ENCODE peak calls at places on chromosomes 1 and 21, in six cellular contexts. H, C, I, D, U and P are unnamed samples. For H3K4me1, the result is how much of the 10 kb centered on the place peaks cover.

GRCh38 chr1:101240041-101240430 is 3.2 kb downstream of the S1PR1 start:
- DNase-seq in H (no peak), U (no peak), D (no peak), I (no peak), C (no peak), P (no peak)

GRCh38 chr1:243598433-243598832 is 251.6 kb downstream of the AKT3 start:
- DNase-seq in U (no peak), C (no peak), H (no peak), I (no peak), D (no peak), P (no peak)

GRCh38 chr1:61441723-61442262 is 283.1 kb downstream of the TM2D1 start:
- DNase-seq in I (no peak), C (peak), U (peak), H (no peak), D (no peak), P (no peak)

GRCh38 chr1:187027259-187027658 is 198.5 kb downstream of the PLA2G4A start:
- DNase-seq in C (no peak), I (no peak), U (no peak), H (no peak), D (no peak), P (no peak)

GRCh38 chr1:56934400-56935080 is 31.3 kb downstream of the C8B start:
- DNase-seq in I (no peak), D (no peak), C (no peak), H (no peak), U (no peak), P (no peak)

GRCh38 chr1:109249654-109250401 is 489 bp downstream of the CELSR2 start:
- DNase-seq in U (no peak), D (no peak), C (peak), H (no peak), I (no peak), P (no peak)

GRCh38 chr1:105686026-105686425 is 1370.4 kb upstream of the PRMT6 start:
- DNase-seq in I (no peak), H (no peak), C (peak), D (no peak), U (no peak), P (no peak)

GRCh38 chr1:162942903-162943567 is 82.1 kb upstream of the CCDC190 start:
- DNase-seq in D (no peak), I (no peak), C (no peak), H (no peak), U (peak), P (no peak)

GRCh38 chr1:172623748-172624147 is 35.2 kb upstream of the FASLG start:
- DNase-seq in C (no peak), H (no peak), U (no peak), D (no peak), I (no peak), P (no peak)

GRCh38 chr1:20233866-20234265 is 47.5 kb upstream of the PLA2G2C start:
- DNase-seq in H (peak), I (no peak), C (no peak), U (no peak), D (no peak), P (no peak)

GRCh38 chr1:28812669-28813468 is 899 bp downstream of the OPRD1 start:
- DNase-seq in H (no peak), D (no peak), C (no peak), U (no peak), I (no peak), P (no peak)

GRCh38 chr1:64173300-64173940 is 30.0 kb upstream of the UBE2U start:
- DNase-seq in I (no peak), U (no peak), H (no peak), C (no peak), D (no peak), P (no peak)

GRCh38 chr1:205939690-205940330 is 3.4 kb downstream of the SLC26A9 start:
- DNase-seq in I (peak), H (peak), C (no peak), D (no peak), U (no peak), P (no peak)

GRCh38 chr1:62178372-62178771 is 16.3 kb upstream of the L1TD1 start:
- DNase-seq in H (no peak), D (no peak), I (no peak), C (no peak), U (no peak), P (no peak)

GRCh38 chr1:188904201-188904600 is 1573.5 kb downstream of the BRINP3 start:
- DNase-seq in I (no peak), U (no peak), H (no peak), C (no peak), D (no peak), P (no peak)

GRCh38 chr1:181134543-181135461 is 46.3 kb downstream of the IER5 start:
- DNase-seq in C (peak), D (peak), I (peak), U (peak), H (peak), P (no peak)

GRCh38 chr1:19390901-19391595 is 78.9 kb downstream of the SLC66A1 start:
- DNase-seq in U (peak), H (peak), I (no peak), D (no peak), C (peak), P (no peak)

GRCh38 chr1:198175418-198176170 is 18.8 kb downstream of the NEK7 start:
- DNase-seq in U (no peak), H (peak), I (no peak), C (no peak), D (no peak), P (no peak)

GRCh38 chr1:198178615-198179014 is 21.8 kb downstream of the NEK7 start:
- DNase-seq in C (no peak), I (no peak), H (no peak), D (no peak), U (no peak), P (no peak)

GRCh38 chr1:198173832-198174231 is 17.0 kb downstream of the NEK7 start:
- DNase-seq in H (no peak), I (no peak), C (no peak), U (no peak), D (no peak), P (no peak)

GRCh38 chr1:198174297-198174696 is 17.5 kb downstream of the NEK7 start:
- DNase-seq in I (no peak), U (no peak), H (no peak), C (no peak), D (no peak), P (no peak)

DNA sequence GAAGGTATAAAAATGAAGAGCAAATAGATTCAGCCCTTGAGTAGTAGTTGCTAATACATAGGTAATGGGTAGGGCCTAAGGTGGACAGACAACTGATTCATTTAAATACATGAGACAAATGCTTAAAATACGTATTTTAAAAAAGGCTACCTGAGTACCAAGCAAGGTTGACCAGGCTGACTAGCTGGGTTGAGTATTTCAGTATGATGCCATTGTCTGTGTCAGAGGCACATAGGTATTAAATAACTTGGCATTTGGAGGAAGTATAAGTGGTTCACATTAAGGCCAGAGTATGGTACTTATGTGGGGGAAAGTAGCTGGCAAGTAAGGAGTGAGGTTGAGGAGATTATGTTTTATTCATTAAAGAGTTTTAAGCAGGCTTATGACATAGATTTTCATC is 19.4 kb downstream of the NEK7 start:
- DNase-seq in C (no peak), H (no peak), I (no peak), U (no peak), D (no peak), P (no peak)
- H3K27ac ChIP-seq in C (no peak), H (no peak), I (no peak), U (no peak), D (no peak), P (no peak)

GRCh38 chr1:23345920-23346319 is 1.8 kb upstream of the HNRNPR start:
- DNase-seq in U (no peak), H (no peak), I (no peak), C (no peak), D (no peak), P (no peak)

GRCh38 chr1:23344111-23344986 is at the start of gene HNRNPR:
- DNase-seq in H (peak), I (peak), D (peak), U (peak), C (peak), P (peak)

GRCh38 chr1:23343246-23344110 is 606 bp downstream of the HNRNPR start:
- DNase-seq in D (peak), U (peak), C (no peak), I (peak), H (peak), P (no peak)

GRCh38 chr1:23344987-23345472 is 946 bp upstream of the HNRNPR start:
- DNase-seq in I (no peak), C (no peak), H (no peak), U (no peak), D (no peak), P (no peak)

DNA sequence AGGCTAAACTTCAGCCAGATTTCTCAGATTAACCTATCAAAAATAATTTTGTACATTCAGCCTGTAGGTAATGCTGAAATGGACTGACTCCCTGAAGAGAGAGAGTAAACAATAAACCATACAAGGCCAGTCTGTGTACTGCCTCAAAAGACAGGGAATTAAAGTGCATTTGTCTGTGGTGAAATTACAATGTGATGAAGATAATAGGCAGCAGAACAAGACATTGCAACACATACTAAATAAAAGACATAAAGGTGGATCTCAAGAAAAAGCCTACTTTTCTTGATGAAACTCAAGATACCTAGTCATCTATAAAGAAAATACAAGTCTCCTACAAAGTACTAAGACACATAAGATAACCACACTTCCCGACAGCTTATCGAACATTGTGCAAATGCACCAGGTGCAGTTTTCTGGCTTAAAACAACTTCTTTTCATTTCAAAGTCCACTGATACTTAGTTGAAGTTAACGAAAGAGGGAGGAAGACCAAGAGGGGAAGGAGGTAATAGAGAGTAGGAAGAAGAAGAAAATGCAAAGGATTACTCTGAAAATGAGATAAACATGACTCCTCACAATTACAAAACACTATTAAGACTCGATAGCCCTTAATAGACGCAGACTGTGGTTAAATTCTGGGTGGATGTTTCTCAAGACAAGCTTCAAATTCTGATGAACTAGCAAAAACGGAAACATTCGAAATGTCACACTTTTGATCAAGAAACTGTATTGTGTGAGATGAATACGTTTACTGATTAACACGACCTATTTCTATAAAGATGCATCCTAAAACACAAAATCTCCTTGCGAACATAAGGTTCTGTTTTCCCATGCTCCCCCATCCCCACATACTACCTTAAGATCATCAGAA is 2.0 kb downstream of the HNRNPR start:
- DNase-seq in D (no peak), U (no peak), I (no peak), H (peak), C (no peak), P (no peak)
- H3K4me1 ChIP-seq in D (under half), U (under half), I (half or more), H (under half), C (under half), P (under half)

GRCh38 chr21:42496120-42496838 is at the start of gene RSPH1:
- DNase-seq in U (peak), C (peak), D (peak), H (peak), I (peak), P (peak)

GRCh38 chr21:42498012-42498411 is 2.0 kb upstream of the RSPH1 start:
- DNase-seq in D (no peak), I (no peak), C (no peak), H (no peak), U (no peak), P (no peak)

GRCh38 chr21:42495027-42495426 is 997 bp downstream of the RSPH1 start:
- DNase-seq in C (peak), U (no peak), D (peak), I (no peak), H (no peak), P (no peak)

GRCh38 chr21:42496839-42497202 is 797 bp upstream of the RSPH1 start:
- DNase-seq in D (no peak), H (no peak), U (peak), I (peak), C (no peak), P (no peak)

DNA sequence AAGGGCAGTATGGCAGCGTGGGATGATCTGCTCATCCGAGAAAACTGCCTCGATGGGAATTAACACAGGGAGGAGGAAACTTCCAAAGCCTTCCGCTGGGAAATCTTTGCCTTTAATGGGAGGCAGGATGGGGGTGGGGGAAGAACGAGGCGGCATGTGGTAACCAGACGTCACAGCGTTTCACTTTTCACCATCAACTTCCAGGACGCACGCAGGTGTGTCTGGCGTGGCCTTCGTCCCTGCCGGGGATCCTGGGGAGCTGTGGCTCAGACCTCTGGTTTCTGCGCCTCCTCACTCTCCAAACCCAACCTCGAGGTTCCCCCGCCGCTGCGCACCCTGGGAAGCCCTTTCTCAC is 282 bp downstream of the RSPH1 start:
- DNase-seq in D (no peak), C (no peak), U (no peak), H (no peak), I (no peak), P (no peak)
- H3K27ac ChIP-seq in D (no peak), C (peak), U (no peak), H (no peak), I (peak), P (no peak)

DNA sequence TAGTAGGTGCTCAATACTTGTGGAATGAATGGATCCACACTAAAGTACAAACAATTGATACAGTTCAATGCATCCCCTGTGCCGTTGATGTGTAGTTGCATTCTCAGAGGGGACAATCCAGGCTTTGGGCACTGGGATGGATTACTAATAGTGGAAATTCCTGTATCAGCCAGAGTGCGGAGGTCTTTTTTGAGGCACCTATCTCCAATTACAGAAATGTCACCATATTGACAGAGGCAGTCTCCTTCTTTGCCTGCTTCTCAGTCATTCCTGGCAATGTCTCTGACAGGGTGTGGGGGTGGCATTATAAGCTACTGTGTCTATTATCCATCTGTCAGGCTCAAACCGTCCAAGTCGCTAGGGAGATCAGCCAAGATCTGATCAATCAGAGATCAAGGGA is 3.2 kb upstream of the LAMB3 start:
- DNase-seq in I (no peak), H (no peak), U (no peak), D (no peak), C (no peak), P (no peak)
- H3K4me1 ChIP-seq in I (under half), H (under half), U (under half), D (half or more), C (under half), P (under half)

GRCh38 chr1:3237570-3237969 is 168.6 kb downstream of the PRDM16 start:
- DNase-seq in U (no peak), I (no peak), H (no peak), D (no peak), C (no peak), P (no peak)

GRCh38 chr1:3237994-3238704 is 169.1 kb downstream of the PRDM16 start:
- DNase-seq in D (no peak), U (no peak), I (peak), C (no peak), H (no peak), P (no peak)

GRCh38 chr1:3236955-3237354 is 168.0 kb downstream of the PRDM16 start:
- DNase-seq in H (no peak), I (no peak), D (no peak), C (no peak), U (no peak), P (no peak)

GRCh38 chr1:3240524-3241235 is 171.7 kb downstream of the PRDM16 start:
- DNase-seq in D (no peak), H (no peak), I (no peak), U (no peak), C (no peak), P (no peak)

DNA sequence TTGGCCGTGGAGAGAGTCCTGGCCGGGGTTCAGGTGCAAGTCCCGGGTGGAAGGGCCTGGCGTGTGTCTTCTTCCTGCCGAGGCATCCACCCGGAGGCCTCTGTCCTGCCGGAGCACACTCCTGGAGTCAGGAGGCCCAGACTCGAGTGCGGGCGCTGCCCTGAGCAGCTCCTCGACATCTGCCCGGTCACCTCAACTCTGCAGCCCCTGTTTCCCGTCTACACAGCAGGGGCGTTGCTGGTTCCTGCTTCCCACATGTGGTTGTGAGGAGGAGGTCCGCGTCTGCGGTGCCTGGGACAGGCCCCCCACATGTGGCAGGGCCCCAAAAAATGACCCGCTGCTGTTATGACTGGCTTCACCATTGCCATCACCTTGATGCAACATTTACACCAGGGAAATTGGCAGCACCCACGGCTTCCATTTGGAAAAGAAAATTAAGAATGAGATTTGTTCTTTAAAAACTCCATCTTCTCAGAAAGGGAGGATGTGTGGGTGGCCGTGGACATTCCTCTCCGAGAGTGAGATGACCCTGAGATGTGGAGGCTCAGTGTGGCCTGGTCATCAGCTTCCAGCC is 169.8 kb downstream of the PRDM16 start:
- DNase-seq in I (no peak), U (no peak), H (no peak), D (no peak), C (no peak), P (no peak)
- H3K27ac ChIP-seq in I (no peak), U (no peak), H (no peak), D (no peak), C (no peak), P (peak)

GRCh38 chr1:26745191-26745590 is 42.6 kb upstream of the PIGV start:
- DNase-seq in H (no peak), D (no peak), C (no peak), I (no peak), U (no peak), P (no peak)
- H3K4me1 ChIP-seq in H (half or more), D (under half), C (under half), I (half or more), U (under half), P (half or more)

GRCh38 chr1:58815069-58815679 is 31.3 kb upstream of the JUN start:
- DNase-seq in C (peak), I (peak), U (peak), H (peak), D (peak), P (peak)
- H3K27ac ChIP-seq in C (peak), I (peak), U (peak), H (peak), D (peak), P (peak)

GRCh38 chr1:17281775-17282181 is 26.2 kb upstream of the PADI4 start:
- DNase-seq in I (no peak), C (no peak), U (no peak), H (no peak), D (no peak), P (no peak)

GRCh38 chr1:17280894-17281293 is 27.1 kb upstream of the PADI4 start:
- DNase-seq in U (no peak), C (no peak), H (no peak), I (no peak), D (no peak), P (no peak)

GRCh38 chr1:17280436-17280835 is 27.6 kb upstream of the PADI4 start:
- DNase-seq in C (no peak), I (no peak), D (no peak), H (no peak), U (no peak), P (no peak)

GRCh38 chr1:17277511-17278159 is 28.7 kb downstream of the PADI3 start:
- DNase-seq in H (no peak), U (no peak), I (no peak), C (no peak), D (no peak), P (no peak)

DNA sequence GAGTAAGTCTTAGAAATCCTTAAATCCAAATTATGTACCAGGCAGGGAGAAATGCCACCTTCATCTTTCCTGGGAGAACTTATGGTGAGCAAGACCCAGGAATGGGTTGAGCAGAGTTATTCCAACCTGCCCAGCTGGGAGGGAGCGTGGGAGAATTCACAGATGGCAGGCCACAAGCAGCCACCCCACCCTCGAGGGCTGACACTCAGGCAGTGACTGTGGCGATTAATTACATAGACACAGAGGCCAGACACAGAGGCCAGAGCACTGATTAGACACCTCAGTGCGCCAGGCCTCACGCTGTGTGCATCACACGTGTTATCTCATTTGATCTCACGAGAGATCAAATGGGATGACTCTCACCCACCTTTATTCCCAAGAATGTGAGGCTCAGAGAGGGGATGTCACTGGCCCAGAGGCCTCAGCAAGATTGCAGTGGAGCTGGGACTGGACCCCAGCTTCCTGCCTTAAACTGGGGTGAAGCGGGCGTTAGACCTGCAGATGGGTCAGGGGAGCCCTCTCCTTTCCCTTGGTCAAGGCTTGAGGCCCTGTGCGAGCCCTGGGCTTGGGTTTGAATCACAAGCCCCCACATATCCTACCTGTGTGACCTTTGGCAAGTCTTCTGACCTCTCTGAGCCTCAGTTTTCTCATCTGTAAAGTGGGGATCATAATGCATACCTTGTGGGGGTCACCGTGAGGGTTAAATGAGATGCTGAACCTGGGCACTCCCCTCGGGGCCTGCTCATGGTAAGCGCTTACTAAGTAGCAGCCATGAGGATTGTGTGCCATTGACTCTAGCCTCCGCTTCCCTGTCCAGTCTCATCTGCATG is 28.8 kb upstream of the PADI4 start:
- DNase-seq in U (no peak), D (no peak), I (no peak), C (no peak), H (no peak), P (no peak)
- H3K4me1 ChIP-seq in U (under half), D (under half), I (under half), C (under half), H (under half), P (under half)

GRCh38 chr1:4820543-4820942 is 166.1 kb downstream of the AJAP1 start:
- DNase-seq in H (no peak), D (no peak), U (no peak), I (no peak), C (no peak), P (no peak)
- H3K27ac ChIP-seq in H (no peak), D (no peak), U (no peak), I (no peak), C (no peak), P (no peak)